ENCODE peak calls at places on chromosomes 2 and 18, in seven cellular contexts. E, M, L, S, I, W and J are unnamed samples.
A peak's percentile ranks its signal among the peaks of the same experiment; 100 is the strongest.

GRCh38 chr18:30248061-30248460 is 794.5 kb downstream of the DSC3 start:
- DNase-seq in S (no peak), W (no peak), M (no peak), E (no peak), I (no peak), L (no peak), J (no peak)

GRCh38 chr2:120597595-120598193 is 138.0 kb upstream of the GLI2 start:
- DNase-seq in I (no peak), L (no peak), M (no peak), S (no peak), W (no peak), E (no peak), J (no peak)

GRCh38 chr18:36217348-36217747 is 30.1 kb downstream of the MOCOS start:
- DNase-seq in E (no peak), M (no peak), S (no peak), W (no peak), I (no peak), L (no peak), J (no peak)

GRCh38 chr2:240134956-240135520 is 1.1 kb downstream of the COPS9 start:
- DNase-seq in S (no peak), M (no peak), W (no peak), E (no peak), I (no peak), L (no peak), J (no peak)

GRCh38 chr2:202335791-202336467 is 40.2 kb upstream of the BMPR2 start:
- DNase-seq in I (peak; percentile 70), S (no peak), W (no peak), M (no peak), E (no peak), L (no peak), J (no peak)

GRCh38 chr2:231674587-231675334 is 33.6 kb upstream of the PTMA start:
- DNase-seq in L (peak; percentile 81), I (peak; percentile 43), M (peak; percentile 78), S (peak; percentile 81), W (no peak), E (peak; percentile 71), J (no peak)

GRCh38 chr2:10962004-10962403 is 50.3 kb downstream of the KCNF1 start:
- DNase-seq in S (no peak), L (no peak), I (no peak), M (no peak), W (no peak), E (no peak), J (no peak)

GRCh38 chr18:51107082-51107481 is 77.1 kb downstream of the SMAD4 start:
- DNase-seq in S (no peak), M (no peak), E (no peak), I (no peak), W (no peak), L (no peak), J (no peak)

GRCh38 chr18:39622431-39622830 is 2056.8 kb upstream of the CELF4 start:
- DNase-seq in S (no peak), E (no peak), I (no peak), W (no peak), M (no peak), L (no peak), J (no peak)

GRCh38 chr2:79750321-79750720 is 237.5 kb downstream of the CTNNA2 start:
- DNase-seq in W (no peak), S (no peak), L (no peak), I (no peak), M (no peak), E (no peak), J (no peak)

GRCh38 chr2:81196383-81196851 is 891.9 kb upstream of the LRRTM1 start:
- DNase-seq in L (no peak), I (no peak), W (no peak), S (no peak), M (no peak), E (no peak), J (no peak)

GRCh38 chr2:32947076-32947483 is 327 bp downstream of the LTBP1 start:
- DNase-seq in L (no peak), S (no peak), M (no peak), E (no peak), I (no peak), W (peak; percentile 37), J (peak; percentile 25)

GRCh38 chr2:32945286-32945685 is 1.5 kb upstream of the LTBP1 start:
- DNase-seq in E (no peak), L (no peak), W (no peak), S (no peak), I (no peak), M (no peak), J (no peak)

GRCh38 chr2:32948266-32948665 is 1.5 kb downstream of the LTBP1 start:
- DNase-seq in E (no peak), S (no peak), W (no peak), M (no peak), I (no peak), L (no peak), J (no peak)

GRCh38 chr2:32946314-32947075 is at the start of gene LTBP1:
- DNase-seq in E (peak; percentile 86), I (peak; percentile 76), M (no peak), S (peak; percentile 64), L (peak; percentile 54), W (peak; percentile 61), J (peak; percentile 77)

GRCh38 chr2:32947484-32948143 is 861 bp downstream of the LTBP1 start:
- DNase-seq in L (peak; percentile 20), I (peak; percentile 54), E (peak; percentile 34), M (no peak), W (peak; percentile 41), S (peak; percentile 31), J (peak; percentile 44)
- TF ChIP-seq POLR2A in L (no peak), I (no peak), E (peak; percentile 40), M (no peak), W (no peak), S (no peak), J (no peak)

GRCh38 chr2:121754851-121755236 is 607 bp upstream of the TSN start:
- DNase-seq in E (no peak), W (no peak), M (no peak), I (no peak), S (no peak), L (no peak), J (no peak)

DNA sequence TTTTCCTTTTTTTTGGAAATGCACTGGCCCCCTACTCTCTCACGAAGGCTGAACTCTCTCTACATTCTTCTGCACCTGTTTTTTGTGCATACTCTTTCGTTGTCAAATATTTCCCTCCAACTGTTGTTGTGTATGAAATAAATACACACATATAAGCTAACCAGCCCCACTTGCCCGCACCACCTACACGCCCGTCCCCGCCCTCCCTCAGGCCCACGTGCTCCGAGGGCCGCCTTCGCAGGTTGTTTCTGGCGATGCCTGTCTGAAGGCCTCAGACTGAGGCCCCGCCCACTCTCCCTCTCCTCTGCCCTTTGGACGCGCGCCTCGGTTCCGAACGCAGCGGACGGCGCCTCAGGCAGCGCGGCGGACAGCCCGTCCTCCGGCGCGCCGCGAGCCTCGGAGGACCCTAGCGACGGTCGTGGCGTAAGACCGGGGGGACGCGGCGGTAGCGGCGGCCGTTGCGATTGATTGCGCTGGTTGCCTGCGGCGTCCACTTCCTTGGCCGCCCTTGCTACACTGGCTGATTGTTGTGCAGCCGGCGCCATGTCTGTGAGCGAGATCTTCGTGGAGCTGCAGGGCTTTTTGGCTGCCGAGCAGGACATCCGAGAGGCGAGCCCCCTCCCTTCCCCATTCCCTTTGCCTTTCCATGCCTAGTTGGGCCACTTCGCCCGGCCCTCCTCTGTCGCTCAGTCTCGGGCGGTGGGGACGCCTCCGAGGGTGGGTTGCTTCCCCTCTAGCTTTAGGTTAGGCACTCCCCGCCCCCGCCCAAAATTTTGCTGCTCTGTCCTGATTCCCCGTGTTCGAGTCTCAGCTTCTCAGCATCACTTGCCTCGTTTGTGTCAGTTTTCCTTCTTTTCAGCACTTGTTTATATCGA is at the start of gene TSN:
- DNase-seq in W (peak; percentile 84), L (peak; percentile 98), M (peak; percentile 94), S (peak; percentile 98), I (peak; percentile 95), E (peak; percentile 98), J (peak; percentile 82)
- TF ChIP-seq POLR2A in W (peak; percentile 85), L (peak; percentile 34), M (peak; percentile 81), S (peak; percentile 20), I (peak; percentile 60), E (peak; percentile 75), J (peak; percentile 67)

GRCh38 chr18:56853961-56854360 is 202.8 kb downstream of the WDR7 start:
- DNase-seq in E (no peak), S (no peak), M (no peak), W (no peak), L (no peak), I (no peak), J (no peak)

GRCh38 chr18:56851774-56852173 is 200.6 kb downstream of the WDR7 start:
- DNase-seq in E (no peak), M (no peak), W (no peak), I (no peak), S (no peak), L (no peak), J (no peak)
- TF ChIP-seq POLR2A in E (no peak), M (no peak), W (no peak), I (no peak), S (no peak), L (no peak), J (no peak)

GRCh38 chr2:233353101-233353768 is 1.1 kb upstream of the DGKD start:
- DNase-seq in L (peak; percentile 49), W (no peak), S (no peak), M (no peak), E (no peak), I (no peak), J (no peak)

GRCh38 chr2:233355916-233356315 is 1.6 kb downstream of the DGKD start:
- DNase-seq in E (no peak), L (no peak), S (no peak), W (no peak), I (no peak), M (no peak), J (no peak)

GRCh38 chr2:233354971-233355574 is 779 bp downstream of the DGKD start:
- DNase-seq in S (no peak), M (no peak), W (no peak), E (peak; percentile 44), I (no peak), L (peak; percentile 43), J (no peak)

GRCh38 chr2:233353769-233354499 is at the start of gene DGKD:
- DNase-seq in E (peak; percentile 71), W (peak; percentile 82), L (peak; percentile 74), M (no peak), S (peak; percentile 50), I (no peak), J (no peak)

GRCh38 chr2:233354500-233354924 is 218 bp downstream of the DGKD start:
- DNase-seq in E (no peak), L (no peak), M (no peak), S (no peak), I (no peak), W (no peak), J (no peak)
- TF ChIP-seq POLR2A in E (peak; percentile 34), L (no peak), M (no peak), S (peak; percentile 30), I (peak; percentile 61), W (no peak), J (peak; percentile 69)

DNA sequence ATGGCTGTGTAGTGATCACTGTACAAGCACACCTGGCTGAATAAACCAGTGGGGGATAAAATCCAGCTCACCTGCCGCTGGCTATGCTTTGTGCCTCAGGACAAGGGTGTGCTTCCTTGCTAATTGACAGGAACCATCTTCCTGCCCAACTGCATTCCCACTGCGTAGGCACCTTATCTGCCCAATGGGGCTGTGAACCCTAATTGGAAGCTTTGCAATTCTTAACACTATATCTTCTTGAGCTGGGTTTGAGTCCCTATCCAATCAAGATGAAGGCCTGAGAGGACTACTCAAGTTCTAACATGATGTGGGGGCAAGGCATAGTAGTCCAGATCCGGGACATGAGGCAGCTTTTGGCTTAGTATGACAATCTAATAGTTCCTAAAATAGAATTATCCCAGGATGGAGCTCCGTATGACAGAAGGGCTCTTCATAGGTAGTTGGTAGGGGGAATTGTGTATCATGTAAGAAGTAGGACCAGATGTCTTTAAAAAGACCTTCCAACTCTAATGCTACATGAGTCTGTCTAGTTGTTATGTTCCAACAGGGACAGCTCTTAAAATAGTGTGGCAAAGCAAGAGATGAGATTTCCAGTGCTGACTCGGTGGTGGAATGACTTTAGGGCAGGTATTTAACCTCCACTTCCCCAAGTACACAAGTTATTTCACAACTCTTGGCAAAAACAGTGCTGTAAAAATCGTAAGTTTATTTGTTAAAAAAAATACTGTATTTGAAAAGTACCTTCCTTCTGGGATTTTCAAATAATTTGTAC is 2.3 kb upstream of the TMEM150A start:
- DNase-seq in S (no peak), W (no peak), E (no peak), I (no peak), L (no peak), M (no peak), J (no peak)
- TF ChIP-seq POLR2A in S (no peak), W (peak; percentile 45), E (no peak), I (no peak), L (no peak), M (no peak), J (no peak)